ENCODE peak calls at places on chromosomes 5 and 9, in four cellular contexts. G, N, Y and C are unnamed samples.

GRCh38 chr9:12416736-12417135 is 276.4 kb upstream of the TYRP1 start:
- DNase-seq in G (no peak), N (no peak), Y (no peak), C (no peak)

GRCh38 chr5:170622933-170623332 is 119.1 kb downstream of the KCNIP1 start:
- DNase-seq in G (no peak), N (no peak), Y (no peak), C (no peak)

GRCh38 chr9:35753466-35753865 is 610 bp downstream of the MSMP start:
- DNase-seq in G (no peak), N (no peak), Y (no peak), C (no peak)

GRCh38 chr9:133768859-133769510 is 30.8 kb upstream of the SARDH start:
- DNase-seq in G (peak), N (peak), Y (peak), C (no peak)

GRCh38 chr9:124450931-124451661 is 845 bp downstream of the ADGRD2 start:
- DNase-seq in G (no peak), N (no peak), Y (no peak), C (no peak)

GRCh38 chr5:94355817-94356216 is 262.6 kb downstream of the KIAA0825 start:
- DNase-seq in G (no peak), N (no peak), Y (no peak), C (no peak)

GRCh38 chr5:125038477-125038876 is 292.0 kb upstream of the ZNF608 start:
- DNase-seq in G (no peak), N (no peak), Y (no peak), C (no peak)

GRCh38 chr5:67315082-67315801 is 118.6 kb upstream of the CD180 start:
- DNase-seq in G (no peak), N (no peak), Y (no peak), C (peak)

GRCh38 chr5:73812962-73813588 is 187.1 kb downstream of the ARHGEF28 start:
- DNase-seq in G (no peak), N (peak), Y (no peak), C (no peak)

GRCh38 chr9:33468797-33469621 is 4.7 kb downstream of the NOL6 start:
- DNase-seq in G (no peak), N (no peak), Y (no peak), C (no peak)

GRCh38 chr5:18968966-18969365 is 1019.0 kb downstream of the CDH18 start:
- DNase-seq in G (no peak), N (no peak), Y (no peak), C (no peak)

GRCh38 chr5:134545070-134545868 is 19.8 kb downstream of the JADE2 start:
- DNase-seq in G (no peak), N (no peak), Y (peak), C (peak)

DNA sequence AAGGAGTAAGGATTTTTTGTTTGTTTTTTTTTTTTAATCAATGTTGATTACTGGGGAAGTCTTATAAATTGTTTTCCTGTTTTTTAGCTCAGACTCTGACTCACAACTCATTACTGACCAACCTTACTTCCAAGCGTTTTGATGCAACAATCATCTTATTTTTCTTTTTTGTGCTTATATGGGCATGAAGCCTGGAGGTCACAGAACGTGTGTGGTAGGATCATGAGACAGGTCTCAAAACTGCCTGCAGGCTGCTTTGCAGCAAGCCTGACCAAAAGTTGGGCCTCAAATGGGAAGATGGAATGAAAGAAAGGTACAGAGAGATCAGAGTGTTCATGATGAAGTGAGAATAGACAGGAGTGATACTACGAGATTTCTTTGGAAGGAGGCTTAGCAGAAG is 38.5 kb downstream of the SNCAIP start:
- DNase-seq in G (no peak), N (no peak), Y (no peak), C (no peak)
- TF ChIP-seq CTCF in G (no peak), N (no peak), Y (no peak), C (no peak)

DNA sequence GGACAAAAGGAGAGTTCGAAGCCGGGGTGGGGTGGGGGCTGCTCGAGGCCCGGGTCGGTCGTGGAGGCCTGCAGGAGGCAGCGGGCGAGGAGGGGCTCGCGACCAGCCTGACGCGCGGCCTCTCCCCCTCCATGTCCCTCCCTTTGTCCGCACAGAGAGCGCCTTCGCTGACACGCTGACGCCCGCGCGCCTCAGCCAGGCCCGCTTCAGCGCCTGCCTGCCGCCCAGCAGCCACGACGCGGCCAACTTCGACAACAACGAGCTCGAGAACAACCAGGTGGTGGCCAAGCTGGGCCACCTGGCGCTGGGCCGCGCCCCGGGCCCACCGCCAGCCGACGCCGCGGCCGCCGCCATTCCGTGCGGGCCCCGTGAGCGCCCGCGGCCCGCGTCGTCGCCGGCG is 42.2 kb downstream of the NEURL1B start:
- DNase-seq in G (no peak), N (no peak), Y (no peak), C (no peak)
- H3K4me3 ChIP-seq in G (no peak), N (no peak), Y (no peak), C (no peak)

GRCh38 chr5:83076742-83077661 is at the start of the genes TMEM167A and XRCC4:
- DNase-seq in G (peak), N (peak), Y (peak), C (peak)
- TF ChIP-seq CTCF in G (no peak), N (no peak), Y (no peak), C (no peak)

DNA sequence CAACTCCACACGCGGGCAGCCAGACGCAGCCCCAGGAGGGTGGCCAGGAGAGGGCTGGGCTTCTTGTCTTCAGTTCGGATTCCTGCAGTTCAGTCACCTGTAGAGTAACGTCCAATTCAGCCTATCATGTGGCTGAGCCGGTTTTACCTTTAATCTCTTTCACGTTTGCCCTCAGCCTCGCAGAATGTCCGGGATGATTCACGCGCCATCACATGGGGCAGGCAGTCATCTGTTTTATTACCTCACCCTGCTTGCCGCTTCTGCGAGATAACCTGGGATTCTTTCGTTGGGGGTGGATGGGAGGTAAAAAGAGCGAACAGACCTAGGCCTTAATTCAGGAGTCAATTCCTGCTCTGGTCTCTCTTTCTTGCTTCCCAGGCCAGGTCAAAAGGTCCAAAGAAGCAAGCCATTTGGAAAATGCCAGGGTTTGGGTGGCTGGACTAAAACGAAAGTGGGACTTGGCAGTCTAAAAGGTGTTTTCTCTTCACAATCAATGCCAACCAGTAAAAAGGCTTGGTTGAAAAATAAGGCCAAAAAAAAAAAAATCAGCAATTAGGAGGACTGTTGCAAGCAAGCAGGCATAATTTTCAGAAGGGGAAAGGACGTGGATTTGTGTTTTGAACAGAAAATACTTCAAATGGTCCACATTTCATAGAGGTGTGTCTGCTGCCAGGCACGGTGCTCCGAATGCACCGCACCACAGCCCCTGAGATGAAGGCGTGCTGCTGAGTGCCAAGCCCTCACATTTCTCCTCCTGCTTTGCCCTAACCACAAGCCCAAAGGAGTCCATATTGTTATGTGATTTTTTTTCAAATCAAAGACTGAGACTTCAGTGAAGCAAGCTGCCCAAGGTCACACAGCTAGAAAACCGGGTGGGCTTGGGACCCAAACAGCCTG is 2.8 kb upstream of the WWC1 start:
- DNase-seq in G (no peak), N (peak), Y (peak), C (no peak)
- H3K4me3 ChIP-seq in G (no peak), N (peak), Y (no peak), C (no peak)

DNA sequence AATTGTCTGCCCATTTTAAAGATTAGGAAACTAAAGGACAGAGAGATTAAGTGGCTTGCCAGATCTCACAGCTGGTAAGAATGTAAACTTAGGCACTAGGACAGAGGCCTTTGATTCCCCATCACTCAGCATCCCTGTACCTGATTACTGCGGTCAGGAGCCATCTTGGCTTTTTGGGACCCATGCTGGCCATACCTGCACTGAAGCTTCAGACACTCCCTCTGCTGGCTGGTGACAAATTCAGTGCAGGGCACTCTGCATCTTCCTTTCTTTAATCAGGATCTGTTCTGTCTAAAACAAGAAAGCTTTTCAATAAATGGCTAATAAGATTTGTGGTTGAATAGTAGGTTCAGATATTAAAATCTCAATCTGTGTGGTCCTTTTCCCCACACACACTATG is 215.5 kb upstream of the RORB start:
- DNase-seq in G (peak), N (no peak), Y (no peak), C (no peak)
- TF ChIP-seq CTCF in G (no peak), N (no peak), Y (no peak), C (no peak)

GRCh38 chr9:68470634-68471033 is 70.0 kb downstream of the TMEM252 start:
- DNase-seq in G (no peak), N (no peak), Y (no peak), C (no peak)

GRCh38 chr9:68473790-68474189 is 66.9 kb downstream of the TMEM252 start:
- DNase-seq in G (no peak), N (no peak), Y (no peak), C (no peak)

GRCh38 chr9:68476889-68477288 is 63.8 kb downstream of the TMEM252 start:
- DNase-seq in G (no peak), N (no peak), Y (no peak), C (no peak)

DNA sequence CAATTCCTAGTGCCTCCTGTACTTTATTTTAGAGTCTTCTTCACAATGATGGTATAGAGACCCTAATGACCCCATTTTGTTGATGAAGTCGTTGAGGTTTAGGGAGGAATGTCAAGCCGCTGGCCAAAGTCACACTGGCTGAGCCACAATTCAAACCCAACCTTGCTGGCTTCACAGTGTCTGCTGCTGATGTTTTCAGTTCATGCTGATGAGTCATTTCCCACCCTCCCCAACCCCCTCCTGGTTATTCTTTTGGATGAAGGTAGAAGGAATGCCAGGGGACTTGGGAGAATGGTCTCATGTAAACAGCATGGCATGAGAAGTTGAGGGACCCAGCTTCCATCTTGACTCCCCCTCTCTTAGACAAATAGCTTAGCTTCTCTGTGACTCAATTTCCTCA is 68.6 kb downstream of the TMEM252 start:
- DNase-seq in G (no peak), N (no peak), Y (no peak), C (no peak)
- H3K4me3 ChIP-seq in G (no peak), N (no peak), Y (no peak), C (no peak)

GRCh38 chr9:112112941-112113399 is 62.1 kb downstream of the SUSD1 start:
- DNase-seq in G (no peak), N (no peak), Y (peak), C (no peak)
- TF ChIP-seq CTCF in G (no peak), N (peak), Y (peak), C (peak)

GRCh38 chr9:132082188-132082587 is 2.5 kb upstream of the MED27 start:
- DNase-seq in G (no peak), N (no peak), Y (no peak), C (no peak)

GRCh38 chr9:132090771-132091170 is 11.1 kb upstream of the MED27 start:
- DNase-seq in G (no peak), N (no peak), Y (no peak), C (peak)

GRCh38 chr9:132087438-132088030 is 7.9 kb upstream of the MED27 start:
- DNase-seq in G (no peak), N (no peak), Y (no peak), C (no peak)
- H3K4me3 ChIP-seq in G (no peak), N (no peak), Y (no peak), C (no peak)